ENCODE peak calls at places on chromosome 13, in ten cellular contexts. C is lower leg skin, B is neural progenitor cell, J is fibroblast of pulmonary artery, Q is A549, N is DMS 273 treated with DMSO at 0.1 percent for 48 hours, P is AG10803, I is aorta, H is thoracic aorta, R is ACHN. G is an unnamed sample.

GRCh38 chr13:33296793-33297425 is 11.4 kb upstream of the STARD13 start:
- DNase-seq in B (no peak), C (no peak), H (no peak), N (no peak), R (no peak), J (no peak), Q (no peak), I (no peak), P (no peak), G (no peak)

GRCh38 chr13:95704510-95704909 is 27.6 kb downstream of the DNAJC3 start:
- DNase-seq in C (no peak), B (no peak), N (no peak), Q (peak; percentile 13), P (no peak), J (no peak), H (no peak), R (peak; percentile 13), I (no peak), G (no peak)

GRCh38 chr13:109275848-109276247 is 510.5 kb downstream of the IRS2 start:
- DNase-seq in H (no peak), Q (no peak), B (peak; percentile 60), P (no peak), N (no peak), I (no peak), J (no peak), R (no peak), C (no peak), G (no peak)

GRCh38 chr13:87680298-87680697 is 9.1 kb downstream of the SLITRK5 start:
- DNase-seq in N (no peak), B (no peak), H (no peak), Q (no peak), I (no peak), P (no peak), R (peak; percentile 56), C (no peak), J (no peak), G (no peak)

GRCh38 chr13:96532804-96533203 is 442.9 kb downstream of the HS6ST3 start:
- DNase-seq in I (no peak), R (no peak), Q (no peak), P (no peak), J (no peak), B (no peak), N (no peak), H (no peak), C (no peak), G (no peak)

GRCh38 chr13:57123660-57124059 is 17.1 kb upstream of the PRR20A start:
- DNase-seq in J (peak; percentile 51), B (no peak), N (no peak), R (no peak), H (peak; percentile 20), I (peak; percentile 68), Q (no peak), C (no peak), P (no peak), G (no peak)

GRCh38 chr13:71218960-71219359 is 648.0 kb downstream of the DACH1 start:
- DNase-seq in Q (no peak), N (no peak), P (no peak), B (peak; percentile 68), I (no peak), H (no peak), J (no peak), C (no peak), R (peak; percentile 4), G (no peak)

GRCh38 chr13:109720758-109721184 is 65.6 kb downstream of the IRS2 start:
- DNase-seq in N (no peak), H (no peak), Q (no peak), B (no peak), P (no peak), I (no peak), J (no peak), R (no peak), C (no peak), G (no peak)

GRCh38 chr13:36973621-36974268 is 25.4 kb downstream of the ALG5 start:
- DNase-seq in B (no peak), P (no peak), H (no peak), R (no peak), N (no peak), I (no peak), J (no peak), Q (no peak), C (no peak), G (no peak)

GRCh38 chr13:94056362-94056990 is 423.0 kb downstream of the DCT start:
- DNase-seq in B (no peak), P (peak; percentile 7), R (no peak), H (no peak), I (no peak), C (no peak), N (no peak), Q (no peak), J (no peak), G (no peak)

GRCh38 chr13:44359983-44360375 is 13.6 kb upstream of the SERP2 start:
- DNase-seq in Q (no peak), R (no peak), C (no peak), B (no peak), H (no peak), P (no peak), N (no peak), J (no peak), I (no peak), G (no peak)

GRCh38 chr13:84137292-84137691 is 255.0 kb upstream of the SLITRK1 start:
- DNase-seq in J (no peak), N (no peak), C (no peak), R (no peak), Q (no peak), B (no peak), H (no peak), I (no peak), P (peak; percentile 17), G (peak; percentile 64)

GRCh38 chr13:75876371-75877050 is 240.4 kb downstream of the LMO7 start:
- DNase-seq in R (peak; percentile 62), C (peak; percentile 56), B (peak; percentile 71), Q (peak; percentile 33), H (no peak), P (peak; percentile 62), N (peak; percentile 31), J (peak; percentile 82), I (peak; percentile 51), G (peak; percentile 18)

GRCh38 chr13:109940637-109941036 is 154.3 kb upstream of the IRS2 start:
- DNase-seq in J (no peak), C (no peak), N (no peak), Q (no peak), P (no peak), H (no peak), I (no peak), B (no peak), R (no peak), G (no peak)

GRCh38 chr13:22740264-22740663 is 440.5 kb upstream of the SGCG start:
- DNase-seq in R (peak; percentile 22), N (no peak), H (no peak), P (no peak), I (no peak), J (no peak), C (no peak), Q (no peak), B (peak; percentile 49), G (no peak)

GRCh38 chr13:55199132-55199531 is 1941.6 kb upstream of the PRR20A start:
- DNase-seq in P (no peak), J (no peak), I (no peak), H (no peak), B (peak; percentile 47), R (no peak), N (no peak), Q (no peak), C (no peak), G (no peak)